ENCODE peak calls at places on chromosomes 13 and 19, in seven cellular contexts. V, P, J, Q, D, O and M are unnamed samples.

GRCh38 chr19:45368737-45369340 is 1.5 kb downstream of the ERCC2 start:
- DNase-seq in V (no peak), P (no peak), J (no peak), Q (no peak), D (no peak), O (no peak), M (no peak)

GRCh38 chr13:94351292-94352000 is 128.0 kb downstream of the DCT start:
- DNase-seq in V (no peak), P (no peak), J (no peak), Q (peak; percentile 89), D (no peak), O (no peak), M (no peak)

GRCh38 chr19:41707502-41707812 is 969 bp upstream of the CEACAM5 start:
- DNase-seq in V (no peak), P (no peak), J (no peak), Q (no peak), D (no peak), O (no peak), M (no peak)

GRCh38 chr19:45139286-45140143 is 21.3 kb downstream of the NKPD1 start:
- DNase-seq in V (no peak), P (no peak), J (no peak), Q (no peak), D (no peak), O (no peak), M (no peak)

GRCh38 chr13:59834801-59835200 is 328.9 kb downstream of the DIAPH3 start:
- DNase-seq in V (no peak), P (no peak), J (no peak), Q (peak; percentile 90), D (no peak), O (no peak), M (no peak)

GRCh38 chr19:2315818-2316353 is 7.9 kb upstream of the LINGO3 start:
- DNase-seq in V (peak; percentile 49), P (peak; percentile 65), J (peak; percentile 86), Q (peak; percentile 56), D (peak; percentile 88), O (peak; percentile 77), M (no peak)

GRCh38 chr19:10514211-10515145 is 2.8 kb downstream of the S1PR5 start:
- DNase-seq in V (no peak), P (no peak), J (peak; percentile 48), Q (no peak), D (no peak), O (no peak), M (no peak)

GRCh38 chr13:51396352-51396751 is 56.5 kb downstream of the INTS6 start:
- DNase-seq in V (no peak), P (no peak), J (no peak), Q (no peak), D (no peak), O (no peak), M (no peak)

GRCh38 chr13:30551194-30551593 is 66.5 kb upstream of the USPL1 start:
- DNase-seq in V (no peak), P (no peak), J (no peak), Q (no peak), D (no peak), O (no peak), M (no peak)

GRCh38 chr13:62205273-62205672 is 789.6 kb upstream of the PCDH20 start:
- DNase-seq in V (no peak), P (no peak), J (no peak), Q (no peak), D (no peak), O (no peak), M (no peak)

DNA sequence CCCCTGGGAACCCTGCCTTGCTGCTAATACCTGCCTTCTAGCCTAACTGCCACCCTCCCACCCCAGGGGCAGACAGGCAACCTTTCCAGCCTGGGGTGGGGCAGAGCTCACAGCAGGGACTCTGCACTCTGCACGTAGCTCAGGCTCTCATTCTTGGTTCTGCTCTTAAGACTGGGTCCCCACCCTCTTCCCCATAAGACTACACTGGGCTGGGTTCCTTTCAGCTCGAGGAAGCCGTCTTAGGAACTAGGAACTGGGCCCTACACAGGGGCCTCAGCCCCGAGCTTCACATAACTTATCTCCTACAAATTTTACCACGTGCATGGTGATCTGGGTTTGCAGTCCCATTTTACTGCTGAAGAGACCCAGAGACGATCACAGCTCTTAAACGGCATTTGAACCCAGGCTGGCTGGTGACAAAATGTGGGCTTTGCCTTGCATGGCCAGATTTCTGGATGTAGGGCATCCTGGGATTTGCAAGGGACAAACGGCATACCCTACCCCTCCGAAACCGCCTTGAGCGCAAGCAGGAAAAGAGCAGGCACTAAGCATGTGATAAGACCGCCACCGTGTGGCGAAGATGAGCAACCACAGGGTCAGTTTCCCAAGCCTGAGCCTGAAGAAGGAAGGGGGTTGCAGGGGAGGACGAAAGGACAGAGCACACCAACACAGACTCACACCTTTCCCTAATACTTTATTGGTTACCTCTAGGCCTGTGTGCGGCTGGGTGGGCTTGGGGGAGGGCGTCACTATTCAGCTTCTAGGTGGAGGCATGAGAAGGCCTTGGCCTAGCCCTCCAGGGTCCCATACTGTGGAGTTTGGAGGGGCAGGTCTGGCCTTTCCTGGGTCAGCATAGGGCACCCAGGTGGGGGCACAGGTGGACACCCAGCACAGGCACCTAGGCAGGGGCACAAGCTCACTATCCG is 5.1 kb downstream of the JUNB start:
- DNase-seq in V (peak; percentile 76), P (peak; percentile 79), J (peak; percentile 81), Q (peak; percentile 73), D (peak; percentile 81), O (peak; percentile 78), M (peak; percentile 92)
- H3K4me3 ChIP-seq in V (no peak overlapping the region), P (no peak overlapping the region), J (no peak overlapping the region), Q (no peak overlapping the region), D (peak overlapping the region; percentile 30), O (no peak overlapping the region), M (no peak overlapping the region)

GRCh38 chr13:20799726-20800416 is 26.1 kb upstream of the EEF1AKMT1 start:
- DNase-seq in V (no peak), P (no peak), J (no peak), Q (peak; percentile 69), D (no peak), O (no peak), M (no peak)
- H3K27me3 ChIP-seq in V (no peaks in the 10 kb centered on the region), P (no peaks in the 10 kb centered on the region), J (no peaks in the 10 kb centered on the region), Q (no peaks in the 10 kb centered on the region), D (no peaks in the 10 kb centered on the region), O (no peaks in the 10 kb centered on the region), M (no peaks in the 10 kb centered on the region)

GRCh38 chr13:19070398-19070735 is 111.3 kb downstream of the TUBA3C start:
- DNase-seq in V (no peak), P (no peak), J (no peak), Q (no peak), D (no peak), O (no peak), M (no peak)
- H3K9me3 ChIP-seq in V (no peaks in the 10 kb centered on the region), P (peaks cover 15% of the 10 kb centered on the region), J (peaks cover 54% of the 10 kb centered on the region), Q (no peaks in the 10 kb centered on the region), D (no peaks in the 10 kb centered on the region), O (no peaks in the 10 kb centered on the region), M (peaks cover 23% of the 10 kb centered on the region)

DNA sequence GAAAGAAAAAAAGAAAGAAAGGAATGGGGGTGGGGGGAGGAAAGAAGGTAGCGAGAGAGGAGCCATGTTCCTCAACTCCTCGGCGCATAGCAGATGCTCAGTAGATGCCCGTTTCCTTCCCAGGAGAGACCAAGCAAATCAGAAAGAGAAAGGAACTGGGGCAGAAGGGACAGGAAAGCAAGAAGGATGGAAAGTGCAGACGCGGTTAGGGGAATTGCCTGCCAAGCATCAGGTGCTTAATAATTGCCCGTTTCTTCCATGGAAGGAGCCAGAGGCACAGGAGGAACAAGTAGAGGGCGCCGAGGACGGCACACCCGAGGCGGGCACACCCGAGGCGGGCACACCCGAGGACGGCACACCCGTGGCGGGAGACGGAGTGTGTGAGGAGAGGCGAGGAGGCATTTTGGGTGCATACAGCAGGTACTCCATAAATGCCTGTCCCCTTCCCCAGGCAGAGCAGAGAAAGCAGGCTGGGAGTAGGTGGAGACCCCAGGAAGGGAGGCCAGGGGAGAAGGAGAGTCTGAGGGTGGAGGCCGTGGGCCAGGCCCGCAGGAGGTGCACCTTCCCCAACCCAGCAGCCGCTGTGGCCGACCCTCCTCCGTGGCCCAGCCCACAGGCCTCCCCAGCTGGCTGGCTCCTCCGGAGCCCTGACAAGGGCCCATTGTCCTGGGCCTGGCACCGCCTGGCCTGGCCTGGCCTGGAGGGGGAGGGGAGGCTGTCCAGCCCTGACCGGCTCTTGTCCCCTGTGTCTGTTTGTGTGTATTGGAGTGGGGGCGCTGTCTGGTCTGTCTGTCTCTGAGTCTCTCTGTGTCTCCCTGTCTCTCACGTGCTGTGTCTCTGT is 14.6 kb downstream of the JOSD2 start:
- DNase-seq in V (peak; percentile 89), P (no peak), J (no peak), Q (no peak), D (peak; percentile 36), O (no peak), M (no peak)
- H3K4me3 ChIP-seq in V (no peak overlapping the region), P (no peak overlapping the region), J (no peak overlapping the region), Q (no peak overlapping the region), D (no peak overlapping the region), O (no peak overlapping the region), M (no peak overlapping the region)

DNA sequence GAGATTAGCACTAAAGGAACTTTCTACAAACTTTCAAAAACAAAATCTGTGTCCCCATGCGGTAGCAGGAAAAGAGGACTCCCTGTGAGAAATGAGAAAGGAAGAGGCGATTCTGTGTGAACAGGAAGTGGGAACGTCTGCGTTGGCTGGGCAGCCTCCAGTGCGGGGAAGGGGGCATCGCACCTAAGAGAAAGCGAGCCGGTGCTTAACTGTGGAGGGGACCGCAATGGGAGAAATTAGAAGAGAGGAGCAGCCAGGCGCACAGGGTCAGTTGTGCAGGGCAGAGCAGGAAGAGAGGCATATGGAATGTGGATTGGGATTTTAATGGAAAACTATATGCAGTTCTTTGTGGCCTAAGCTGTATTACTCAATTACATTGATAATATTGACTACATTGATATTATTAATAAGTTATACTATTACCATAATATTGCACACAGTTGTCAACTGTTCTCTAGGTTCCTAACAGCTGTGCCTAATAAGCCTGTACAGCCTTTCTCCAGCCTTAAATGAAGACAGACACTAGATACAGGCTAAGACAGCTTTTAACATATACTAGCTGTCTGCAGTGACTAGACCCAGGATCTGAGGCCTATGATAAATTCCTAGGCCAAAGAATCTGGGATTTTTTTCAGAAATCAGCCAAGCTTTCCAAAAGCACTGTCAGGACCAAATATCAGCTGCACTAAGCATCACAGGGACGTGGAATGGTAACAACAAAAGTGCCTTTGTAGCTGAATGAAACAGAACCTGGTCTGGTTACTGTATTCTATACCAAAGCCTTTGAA is 77.6 kb upstream of the DOCK9 start:
- DNase-seq in V (no peak), P (no peak), J (no peak), Q (no peak), D (no peak), O (no peak), M (no peak)
- H3K27me3 ChIP-seq in V (no peaks in the 10 kb centered on the region), P (no peaks in the 10 kb centered on the region), J (no peaks in the 10 kb centered on the region), Q (no peaks in the 10 kb centered on the region), D (peaks cover 7% of the 10 kb centered on the region), O (no peaks in the 10 kb centered on the region), M (no peaks in the 10 kb centered on the region)

GRCh38 chr13:55967055-55967454 is 1173.7 kb upstream of the PRR20A start:
- DNase-seq in V (no peak), P (no peak), J (no peak), Q (no peak), D (no peak), O (no peak), M (no peak)

GRCh38 chr13:55963934-55964333 is 1176.8 kb upstream of the PRR20A start:
- DNase-seq in V (no peak), P (no peak), J (no peak), Q (no peak), D (no peak), O (no peak), M (no peak)
- H3K9me3 ChIP-seq in V (no peaks in the 10 kb centered on the region), P (peaks cover 7% of the 10 kb centered on the region), J (no peaks in the 10 kb centered on the region), Q (no peaks in the 10 kb centered on the region), D (peaks cover 6% of the 10 kb centered on the region), O (no peaks in the 10 kb centered on the region), M (no peaks in the 10 kb centered on the region)